ENCODE peak calls at places on chromosomes 5 and 9, in four cellular contexts. One of them, this sample, is unnamed.

GRCh38 chr5:66440202-66440680 is 156.0 kb upstream of the MAST4 start:
- DNase-seq in Ammon's horn: no peak
- DNase-seq in mucosa of gallbladder: peak
- DNase-seq in endothelial cell: no peak
- DNase-seq in this sample: no peak

GRCh38 chr5:96344678-96345612 is 88.1 kb downstream of the PCSK1 start:
- DNase-seq in mucosa of gallbladder: peak
- DNase-seq in Ammon's horn: peak
- DNase-seq in endothelial cell: peak
- DNase-seq in this sample: no peak

GRCh38 chr5:77867194-77867691 is 91.1 kb upstream of the TBCA start:
- DNase-seq in mucosa of gallbladder: no peak
- DNase-seq in Ammon's horn: no peak
- DNase-seq in endothelial cell: no peak
- DNase-seq in this sample: no peak

GRCh38 chr9:14441976-14442651 is 128.2 kb upstream of the NFIB start:
- DNase-seq in Ammon's horn: no peak
- DNase-seq in endothelial cell: peak
- DNase-seq in mucosa of gallbladder: no peak
- DNase-seq in this sample: no peak

GRCh38 chr5:82641362-82641988 is 363.3 kb upstream of the RPS23 start:
- DNase-seq in endothelial cell: peak
- DNase-seq in Ammon's horn: peak
- DNase-seq in mucosa of gallbladder: peak
- DNase-seq in this sample: no peak

GRCh38 chr5:1116977-1117376 is 5.1 kb upstream of the SLC12A7 start:
- DNase-seq in Ammon's horn: no peak
- DNase-seq in mucosa of gallbladder: no peak
- DNase-seq in endothelial cell: no peak
- DNase-seq in this sample: no peak

GRCh38 chr5:115432691-115433090 is 111.9 kb downstream of the FEM1C start:
- DNase-seq in Ammon's horn: no peak
- DNase-seq in endothelial cell: no peak
- DNase-seq in mucosa of gallbladder: no peak
- DNase-seq in this sample: no peak

GRCh38 chr5:178403351-178403750 is 170.7 kb upstream of the PHYKPL start:
- DNase-seq in mucosa of gallbladder: no peak
- DNase-seq in endothelial cell: no peak
- DNase-seq in Ammon's horn: no peak
- DNase-seq in this sample: no peak

GRCh38 chr9:14063799-14064198 is 250.1 kb downstream of the NFIB start:
- DNase-seq in endothelial cell: no peak
- DNase-seq in mucosa of gallbladder: no peak
- DNase-seq in Ammon's horn: no peak
- DNase-seq in this sample: no peak